ENCODE peak calls at places on chromosomes 12 and 14, in six cellular contexts. One of them, this sample, is unnamed.

GRCh38 chr14:104096751-104097700 is 11.5 kb downstream of the ASPG start:
- DNase-seq in colonic mucosa: no peak
- DNase-seq in stomach: no peak
- DNase-seq in endothelial cell of umbilical vein: no peak
- DNase-seq in tibial nerve: no peak
- DNase-seq in SK-N-SH: no peak
- DNase-seq in this sample: peak

GRCh38 chr12:10031771-10032175 is 1.3 kb downstream of the CLEC9A start:
- DNase-seq in colonic mucosa: no peak
- DNase-seq in stomach: no peak
- DNase-seq in endothelial cell of umbilical vein: peak
- DNase-seq in tibial nerve: no peak
- DNase-seq in SK-N-SH: no peak
- DNase-seq in this sample: peak

GRCh38 chr14:75548544-75548943 is 26.3 kb downstream of the BATF start:
- DNase-seq in colonic mucosa: peak
- DNase-seq in stomach: no peak
- DNase-seq in endothelial cell of umbilical vein: no peak
- DNase-seq in tibial nerve: peak
- DNase-seq in SK-N-SH: no peak
- DNase-seq in this sample: no peak

GRCh38 chr12:68042212-68042699 is 53.0 kb downstream of the IFNG-AS1 start:
- DNase-seq in colonic mucosa: no peak
- DNase-seq in stomach: no peak
- DNase-seq in endothelial cell of umbilical vein: no peak
- DNase-seq in tibial nerve: no peak
- DNase-seq in SK-N-SH: no peak
- DNase-seq in this sample: peak

GRCh38 chr12:64875186-64875585 is 50.7 kb downstream of the TBC1D30 start:
- DNase-seq in colonic mucosa: no peak
- DNase-seq in stomach: no peak
- DNase-seq in endothelial cell of umbilical vein: no peak
- DNase-seq in tibial nerve: no peak
- DNase-seq in SK-N-SH: no peak
- DNase-seq in this sample: no peak

GRCh38 chr14:91177073-91177796 is 63.4 kb downstream of the DGLUCY start:
- DNase-seq in colonic mucosa: peak
- DNase-seq in stomach: peak
- DNase-seq in endothelial cell of umbilical vein: peak
- DNase-seq in tibial nerve: peak
- DNase-seq in SK-N-SH: peak
- DNase-seq in this sample: peak

GRCh38 chr14:105087308-105087962 is 22.2 kb upstream of the GPR132 start:
- DNase-seq in colonic mucosa: peak
- DNase-seq in stomach: peak
- DNase-seq in endothelial cell of umbilical vein: no peak
- DNase-seq in tibial nerve: no peak
- DNase-seq in SK-N-SH: peak
- DNase-seq in this sample: peak

GRCh38 chr14:34926552-34926951 is 51.4 kb upstream of the BAZ1A start:
- DNase-seq in colonic mucosa: no peak
- DNase-seq in stomach: no peak
- DNase-seq in endothelial cell of umbilical vein: peak
- DNase-seq in tibial nerve: no peak
- DNase-seq in SK-N-SH: no peak
- DNase-seq in this sample: no peak

GRCh38 chr12:93198086-93198485 is 179.6 kb upstream of the NUDT4 start:
- DNase-seq in colonic mucosa: no peak
- DNase-seq in stomach: no peak
- DNase-seq in endothelial cell of umbilical vein: peak
- DNase-seq in tibial nerve: no peak
- DNase-seq in SK-N-SH: no peak
- DNase-seq in this sample: no peak

GRCh38 chr12:84807249-84807648 is 105.3 kb downstream of the SLC6A15 start:
- DNase-seq in colonic mucosa: no peak
- DNase-seq in stomach: no peak
- DNase-seq in endothelial cell of umbilical vein: no peak
- DNase-seq in tibial nerve: no peak
- DNase-seq in SK-N-SH: no peak
- DNase-seq in this sample: no peak

GRCh38 chr14:72962829-72963312 is 36.6 kb downstream of the DCAF4 start:
- DNase-seq in colonic mucosa: peak
- DNase-seq in stomach: no peak
- DNase-seq in endothelial cell of umbilical vein: peak
- DNase-seq in tibial nerve: no peak
- DNase-seq in SK-N-SH: no peak
- DNase-seq in this sample: peak

DNA sequence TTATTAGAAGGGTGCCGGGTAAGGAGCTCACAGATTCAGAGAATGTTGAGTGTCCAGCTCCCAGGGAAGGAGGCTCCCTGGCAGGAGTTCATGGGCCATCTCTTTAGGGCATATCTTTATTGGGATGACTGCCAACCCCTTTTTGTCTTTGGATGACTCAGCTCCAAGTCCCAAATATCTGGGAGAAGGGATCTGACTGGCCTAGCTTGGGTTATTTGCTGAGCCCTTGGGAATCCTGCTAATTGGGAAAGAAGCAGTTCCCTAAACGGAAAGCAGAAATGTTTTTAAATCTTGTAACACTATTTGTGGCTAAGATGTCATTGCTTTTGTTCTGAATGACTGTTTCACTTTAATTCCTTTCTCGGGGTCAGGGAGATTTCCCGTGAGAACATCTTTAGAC is 12.6 kb downstream of the DDX55 start:
- DNase-seq in colonic mucosa: no peak
- DNase-seq in stomach: no peak
- DNase-seq in endothelial cell of umbilical vein: no peak
- DNase-seq in tibial nerve: no peak
- DNase-seq in SK-N-SH: no peak
- DNase-seq in this sample: no peak
- H3K27ac ChIP-seq in colonic mucosa: no peak
- H3K27ac ChIP-seq in stomach: no peak
- H3K27ac ChIP-seq in endothelial cell of umbilical vein: no peak
- H3K27ac ChIP-seq in tibial nerve: no peak
- H3K27ac ChIP-seq in SK-N-SH: no peak
- H3K27ac ChIP-seq in this sample: no peak

DNA sequence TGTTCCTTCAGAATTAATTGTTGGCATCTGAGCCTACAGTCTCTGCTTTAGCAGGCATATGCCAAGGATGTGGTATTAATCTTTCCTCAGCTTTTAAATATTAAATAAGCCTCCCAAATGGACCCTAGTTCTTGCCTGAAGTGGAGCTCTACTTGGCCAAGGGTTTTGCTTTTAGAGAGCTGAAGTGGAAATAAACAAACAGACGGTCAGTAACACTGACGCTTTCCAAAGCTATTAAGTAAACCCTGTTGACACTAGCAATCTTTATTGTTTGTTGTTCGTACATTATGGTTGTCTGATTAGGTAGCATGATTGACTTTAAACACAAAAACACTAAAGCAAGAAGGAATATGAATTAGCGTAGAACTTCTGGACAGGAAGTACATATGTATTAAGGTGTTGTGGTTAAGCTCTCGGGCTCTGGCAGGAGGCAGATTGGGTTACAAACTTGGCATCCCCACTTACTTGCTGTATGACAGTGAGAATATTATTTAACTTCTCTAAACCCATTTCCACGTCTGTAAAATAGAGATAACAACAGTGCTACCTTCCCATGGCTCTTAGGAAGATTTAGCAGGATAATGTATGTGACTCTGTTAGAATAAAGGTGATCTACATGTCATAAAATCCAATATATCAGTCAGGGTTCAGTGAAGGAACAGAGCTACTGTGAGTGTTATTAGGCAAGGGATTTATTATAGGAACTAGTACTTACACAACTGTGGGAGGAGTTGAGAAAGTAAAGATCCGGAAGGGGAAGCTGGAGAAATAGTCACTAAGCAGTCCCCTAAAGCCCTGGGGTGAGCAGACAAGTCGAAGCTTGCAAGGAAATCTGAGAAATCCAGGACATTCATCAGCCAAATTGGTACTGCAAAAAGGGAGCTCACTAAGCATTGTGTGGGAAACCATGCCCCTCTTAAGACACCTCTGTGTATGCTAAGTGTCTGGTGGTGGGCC is 92.2 kb upstream of the ATF7IP start:
- DNase-seq in colonic mucosa: no peak
- DNase-seq in stomach: no peak
- DNase-seq in endothelial cell of umbilical vein: no peak
- DNase-seq in tibial nerve: no peak
- DNase-seq in SK-N-SH: no peak
- DNase-seq in this sample: no peak
- H3K27ac ChIP-seq in colonic mucosa: peak
- H3K27ac ChIP-seq in stomach: peak
- H3K27ac ChIP-seq in endothelial cell of umbilical vein: no peak
- H3K27ac ChIP-seq in tibial nerve: no peak
- H3K27ac ChIP-seq in SK-N-SH: no peak
- H3K27ac ChIP-seq in this sample: no peak

GRCh38 chr14:31660191-31660590 is 99.0 kb downstream of the NUBPL start:
- DNase-seq in colonic mucosa: no peak
- DNase-seq in stomach: no peak
- DNase-seq in endothelial cell of umbilical vein: no peak
- DNase-seq in tibial nerve: no peak
- DNase-seq in SK-N-SH: no peak
- DNase-seq in this sample: no peak
- H3K27ac ChIP-seq in colonic mucosa: no peak
- H3K27ac ChIP-seq in stomach: no peak
- H3K27ac ChIP-seq in endothelial cell of umbilical vein: no peak
- H3K27ac ChIP-seq in tibial nerve: no peak
- H3K27ac ChIP-seq in SK-N-SH: no peak
- H3K27ac ChIP-seq in this sample: no peak

GRCh38 chr12:131220007-131220685 is 266.4 kb downstream of the ADGRD1 start:
- DNase-seq in colonic mucosa: no peak
- DNase-seq in stomach: no peak
- DNase-seq in endothelial cell of umbilical vein: no peak
- DNase-seq in tibial nerve: no peak
- DNase-seq in SK-N-SH: no peak
- DNase-seq in this sample: no peak
- H3K27ac ChIP-seq in colonic mucosa: no peak
- H3K27ac ChIP-seq in stomach: no peak
- H3K27ac ChIP-seq in endothelial cell of umbilical vein: no peak
- H3K27ac ChIP-seq in tibial nerve: no peak
- H3K27ac ChIP-seq in SK-N-SH: no peak
- H3K27ac ChIP-seq in this sample: no peak

GRCh38 chr12:54413284-54414190 is 5.5 kb downstream of the ITGA5 start:
- DNase-seq in colonic mucosa: peak
- DNase-seq in stomach: peak
- DNase-seq in endothelial cell of umbilical vein: peak
- DNase-seq in tibial nerve: no peak
- DNase-seq in SK-N-SH: no peak
- DNase-seq in this sample: peak

GRCh38 chr12:54411398-54412241 is 7.4 kb downstream of the ITGA5 start:
- DNase-seq in colonic mucosa: no peak
- DNase-seq in stomach: peak
- DNase-seq in endothelial cell of umbilical vein: peak
- DNase-seq in tibial nerve: peak
- DNase-seq in SK-N-SH: no peak
- DNase-seq in this sample: peak

GRCh38 chr12:54412786-54413185 is 6.3 kb downstream of the ITGA5 start:
- DNase-seq in colonic mucosa: no peak
- DNase-seq in stomach: no peak
- DNase-seq in endothelial cell of umbilical vein: peak
- DNase-seq in tibial nerve: no peak
- DNase-seq in SK-N-SH: no peak
- DNase-seq in this sample: peak

GRCh38 chr12:54414191-54414525 is 4.9 kb downstream of the ITGA5 start:
- DNase-seq in colonic mucosa: no peak
- DNase-seq in stomach: no peak
- DNase-seq in endothelial cell of umbilical vein: peak
- DNase-seq in tibial nerve: no peak
- DNase-seq in SK-N-SH: no peak
- DNase-seq in this sample: no peak

DNA sequence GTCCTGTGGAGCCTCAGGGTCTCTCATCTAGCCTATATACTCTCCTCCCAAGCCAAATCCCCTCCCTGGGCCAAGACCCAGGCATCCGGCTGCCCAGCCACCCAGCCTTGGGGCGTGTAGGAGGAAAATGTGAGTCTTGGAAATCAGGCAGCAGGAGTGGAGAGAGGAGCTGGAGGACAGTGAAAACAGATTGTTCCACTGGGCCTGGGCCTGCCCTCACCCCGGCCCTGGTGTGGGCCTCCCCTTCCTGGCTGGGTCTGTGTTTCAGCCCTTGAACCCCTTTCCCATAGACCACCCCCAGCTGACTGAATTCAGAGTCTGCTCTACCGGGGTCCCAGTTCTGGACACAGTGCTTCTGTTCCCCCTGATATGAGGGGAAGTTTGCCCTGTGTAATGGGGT is 6.7 kb downstream of the ITGA5 start:
- DNase-seq in colonic mucosa: no peak
- DNase-seq in stomach: no peak
- DNase-seq in endothelial cell of umbilical vein: peak
- DNase-seq in tibial nerve: no peak
- DNase-seq in SK-N-SH: no peak
- DNase-seq in this sample: peak
- H3K27ac ChIP-seq in colonic mucosa: peak
- H3K27ac ChIP-seq in stomach: peak
- H3K27ac ChIP-seq in endothelial cell of umbilical vein: peak
- H3K27ac ChIP-seq in tibial nerve: peak
- H3K27ac ChIP-seq in SK-N-SH: no peak
- H3K27ac ChIP-seq in this sample: no peak

DNA sequence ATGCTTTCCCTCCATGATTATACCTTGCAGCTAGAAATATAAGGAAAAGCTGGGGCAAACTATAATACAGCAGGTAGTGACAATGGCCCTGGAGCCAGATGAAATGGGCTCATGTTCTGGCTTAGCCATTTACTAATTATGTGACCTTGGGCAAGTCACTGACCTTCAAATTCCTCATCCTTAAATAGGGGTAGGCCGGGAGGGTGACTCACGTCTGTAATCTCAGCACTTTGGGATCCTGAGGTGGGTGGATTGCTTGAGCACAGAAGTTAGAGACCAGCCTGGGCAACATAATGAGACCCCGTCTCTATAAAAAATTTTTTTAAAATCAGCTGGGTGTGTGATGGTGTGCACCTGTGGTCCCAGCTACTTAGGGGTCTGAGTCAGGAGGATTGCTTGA is 155.4 kb downstream of the C12orf75 start:
- DNase-seq in colonic mucosa: no peak
- DNase-seq in stomach: no peak
- DNase-seq in endothelial cell of umbilical vein: no peak
- DNase-seq in tibial nerve: no peak
- DNase-seq in SK-N-SH: no peak
- DNase-seq in this sample: peak
- H3K27ac ChIP-seq in colonic mucosa: no peak
- H3K27ac ChIP-seq in stomach: no peak
- H3K27ac ChIP-seq in endothelial cell of umbilical vein: peak
- H3K27ac ChIP-seq in tibial nerve: no peak
- H3K27ac ChIP-seq in SK-N-SH: no peak
- H3K27ac ChIP-seq in this sample: no peak

This sample was measured in endodermal cell.